ENCODE peak calls at places on chromosomes 5 and 9, in eight cellular contexts. F is GM03348, Q is erythroblast, B is KBM-7, G is IMR-90, A is GM12878, H is HFFc6, M is stomach. O is an unnamed sample.

GRCh38 chr9:94639045-94639995 is at the start of gene FBP1:
- DNase-seq in G (no peak), A (no peak), M (peak), F (peak), Q (peak), H (no peak), B (no peak), O (peak)

GRCh38 chr5:132230871-132231270 is 3.2 kb upstream of the P4HA2 start:
- DNase-seq in A (no peak), M (no peak), H (no peak), F (no peak), Q (no peak), G (no peak), B (no peak), O (no peak)

GRCh38 chr9:99411479-99412100 is 189.5 kb downstream of the SEC61B start:
- DNase-seq in F (no peak), G (no peak), H (no peak), Q (no peak), A (no peak), B (no peak), M (no peak), O (no peak)

GRCh38 chr5:139133237-139133636 is 64.9 kb downstream of the SIL1 start:
- DNase-seq in Q (no peak), G (no peak), H (no peak), A (no peak), F (no peak), B (no peak), M (no peak), O (no peak)

GRCh38 chr5:128366147-128366546 is 171.9 kb downstream of the FBN2 start:
- DNase-seq in Q (no peak), M (no peak), G (no peak), H (no peak), F (no peak), A (no peak), B (no peak), O (no peak)

GRCh38 chr9:125387861-125388524 is 126.4 kb downstream of the GAPVD1 start:
- DNase-seq in A (no peak), F (no peak), Q (no peak), H (no peak), B (no peak), G (no peak), M (no peak), O (no peak)

GRCh38 chr5:144864113-144864512 is 693.4 kb downstream of the KCTD16 start:
- DNase-seq in A (no peak), F (no peak), G (no peak), Q (no peak), H (no peak), M (no peak), B (no peak), O (no peak)

GRCh38 chr5:90297045-90297764 is 112.4 kb downstream of the CETN3 start:
- DNase-seq in F (no peak), B (no peak), A (no peak), G (no peak), M (no peak), H (no peak), Q (no peak), O (no peak)

GRCh38 chr9:96486351-96487029 is 36.5 kb downstream of the HABP4 start:
- DNase-seq in F (peak), M (peak), A (no peak), H (peak), B (no peak), Q (no peak), G (peak), O (peak)

GRCh38 chr9:14366071-14366470 is 52.1 kb upstream of the NFIB start:
- DNase-seq in H (peak), F (peak), M (no peak), Q (no peak), B (no peak), G (peak), A (no peak), O (no peak)

GRCh38 chr5:132686193-132686592 is 12.4 kb downstream of the IL4 start:
- DNase-seq in F (no peak), G (no peak), Q (no peak), B (no peak), M (no peak), A (no peak), H (no peak), O (no peak)

GRCh38 chr9:70510157-70510770 is 95.8 kb upstream of the KLF9 start:
- DNase-seq in Q (peak), A (no peak), M (peak), F (no peak), H (no peak), G (no peak), B (peak), O (no peak)

O was measured in MV-4-11.